ENCODE peak calls at places on chromosomes 3 and 15, in four cellular contexts. B, M, V and D are unnamed samples.

GRCh38 chr15:78044407-78045155 is 32.9 kb downstream of the TBC1D2B start:
- DNase-seq in B (peak; percentile 56), V (no peak), M (no peak), D (no peak)

GRCh38 chr3:28575100-28575747 is 226.6 kb upstream of the AZI2 start:
- DNase-seq in M (no peak), B (no peak), V (no peak), D (no peak)

GRCh38 chr3:182465301-182466185 is 327.8 kb upstream of the ATP11B start:
- DNase-seq in B (no peak), M (no peak), V (no peak), D (no peak)

GRCh38 chr3:36635731-36636130 is 128.6 kb downstream of the DCLK3 start:
- DNase-seq in M (no peak), B (no peak), V (peak; percentile 86), D (no peak)

GRCh38 chr3:143594217-143594616 is 254.1 kb downstream of the SLC9A9 start:
- DNase-seq in B (no peak), V (no peak), M (no peak), D (no peak)

GRCh38 chr3:30779686-30780287 is 114.7 kb downstream of the GADL1 start:
- DNase-seq in B (peak; percentile 35), V (peak; percentile 25), M (no peak), D (no peak)

GRCh38 chr15:81784751-81785150 is 261.1 kb downstream of the MEX3B start:
- DNase-seq in M (no peak), V (no peak), B (no peak), D (no peak)

GRCh38 chr15:78527325-78527724 is 12.9 kb upstream of the PSMA4 start:
- DNase-seq in M (no peak), B (no peak), V (no peak), D (no peak)

GRCh38 chr3:126358038-126358815 is 1.0 kb upstream of the KLF15 start:
- DNase-seq in V (no peak), M (peak; percentile 17), B (no peak), D (no peak)

GRCh38 chr3:178385280-178385952 is 150.8 kb upstream of the KCNMB2 start:
- DNase-seq in B (peak; percentile 30), M (no peak), V (peak; percentile 29), D (peak; percentile 32)

GRCh38 chr15:100340721-100341661 is 784 bp downstream of the ADAMTS17 start:
- DNase-seq in M (no peak), B (peak; percentile 35), V (no peak), D (no peak)

GRCh38 chr3:115245437-115245836 is 98.3 kb upstream of the ZBTB20 start:
- DNase-seq in B (no peak), V (peak; percentile 89), M (no peak), D (no peak)

GRCh38 chr3:160343132-160343531 is 55.9 kb downstream of the IFT80 start:
- DNase-seq in B (peak; percentile 10), M (no peak), V (peak; percentile 4), D (no peak)

GRCh38 chr3:111473550-111473949 is 68.4 kb upstream of the CD96 start:
- DNase-seq in B (no peak), M (no peak), V (no peak), D (no peak)

GRCh38 chr3:106458952-106459351 is 590.1 kb upstream of the CBLB start:
- DNase-seq in B (no peak), M (no peak), V (no peak), D (no peak)

GRCh38 chr3:10839167-10839566 is 23.1 kb downstream of the SLC6A11 start:
- DNase-seq in M (no peak), B (no peak), V (no peak), D (no peak)

GRCh38 chr15:57183614-57184344 is 192.5 kb upstream of the CGNL1 start:
- DNase-seq in V (no peak), M (no peak), B (no peak), D (no peak)

GRCh38 chr3:31978553-31978952 is 2.5 kb downstream of the OSBPL10 start:
- DNase-seq in M (no peak), V (peak; percentile 67), B (no peak), D (no peak)
- H3K4me1 ChIP-seq in M (peaks cover 23% of the 10 kb centered on the region), V (peaks cover 26% of the 10 kb centered on the region), B (peaks cover 22% of the 10 kb centered on the region), D (no peaks in the 10 kb centered on the region)

GRCh38 chr15:71782447-71783165 is 27.7 kb upstream of the NR2E3 start:
- DNase-seq in V (no peak), B (no peak), M (no peak), D (no peak)
- H3K4me3 ChIP-seq in V (no peak overlapping the region), B (no peak overlapping the region), M (no peak overlapping the region), D (no peak overlapping the region)

DNA sequence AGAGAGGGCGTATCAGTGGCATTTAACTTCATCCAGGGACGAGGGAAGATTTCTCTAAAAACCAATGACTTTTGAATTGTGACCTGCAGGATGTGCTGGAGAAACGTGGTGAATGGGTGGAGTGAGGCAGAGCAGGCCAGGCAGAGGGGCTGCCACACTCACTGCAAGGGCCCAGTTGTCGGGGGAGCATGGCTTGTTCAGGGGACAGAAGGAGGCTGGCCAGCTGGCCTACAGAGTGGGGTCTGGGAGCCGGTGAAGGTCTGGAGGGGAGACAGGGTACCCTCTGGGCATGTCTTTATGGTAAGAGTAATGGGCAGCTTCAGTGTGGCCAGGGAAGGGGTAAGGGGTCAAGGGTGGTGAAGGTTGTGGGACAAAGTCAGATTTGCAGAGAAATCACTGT is 225.2 kb upstream of the RGMA start:
- DNase-seq in V (no peak), M (no peak), B (no peak), D (no peak)
- H3K27ac ChIP-seq in V (no peak overlapping the region), M (no peak overlapping the region), B (no peak overlapping the region), D (no peak overlapping the region)

DNA sequence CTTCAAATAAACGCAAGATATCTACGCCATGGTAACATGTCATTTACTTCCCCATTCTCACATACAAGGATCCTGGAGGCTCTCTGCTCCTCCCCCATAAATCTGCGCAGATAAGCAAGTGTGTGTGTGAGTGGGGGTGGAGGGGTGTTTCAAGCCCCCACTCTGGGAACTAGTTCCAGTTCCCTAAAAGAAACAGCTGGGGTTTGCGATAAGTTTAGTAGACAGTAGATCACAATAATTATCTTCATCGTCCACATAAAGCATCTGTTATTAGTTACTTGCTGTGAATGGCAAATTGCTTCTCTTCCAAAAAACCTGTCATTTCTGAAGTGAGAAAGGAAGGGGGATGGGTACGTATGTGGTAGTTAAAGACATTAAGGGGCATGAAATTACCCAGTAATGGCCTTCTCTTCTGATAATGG is 79.8 kb downstream of the RBPMS2 start:
- DNase-seq in V (no peak), B (no peak), M (no peak), D (no peak)
- H3K4me1 ChIP-seq in V (peaks cover 31% of the 10 kb centered on the region), B (peaks cover 27% of the 10 kb centered on the region), M (peaks cover 99% of the 10 kb centered on the region), D (peaks cover 12% of the 10 kb centered on the region)

DNA sequence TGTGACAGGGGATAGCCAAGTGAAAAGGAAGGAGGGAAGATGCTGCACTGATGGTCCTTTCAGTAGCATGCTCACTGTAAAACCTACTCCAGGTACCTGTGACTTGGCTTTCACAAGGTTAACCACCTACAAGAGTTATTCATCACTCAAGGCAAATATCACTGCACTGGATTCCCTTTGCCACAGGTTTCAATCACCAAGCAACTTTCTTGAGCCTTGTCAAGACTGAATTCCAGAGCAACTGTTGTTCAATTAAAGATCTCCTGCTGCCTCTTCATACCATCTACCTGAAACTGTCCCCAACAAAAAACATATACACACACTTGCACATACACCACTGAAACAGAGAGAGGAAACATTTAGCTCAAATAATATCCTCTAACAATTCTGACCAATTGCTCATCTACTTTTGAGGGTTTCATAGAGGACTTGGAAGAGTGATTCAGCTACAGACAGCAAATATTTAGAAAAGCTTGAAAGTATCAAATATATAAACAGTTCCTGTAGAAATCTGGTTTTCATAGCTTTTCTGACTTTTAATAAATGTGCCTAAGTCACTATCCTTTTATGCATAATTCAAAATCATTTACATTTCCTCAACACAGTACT is 6.5 kb downstream of the IGF2BP2 start:
- DNase-seq in V (peak; percentile 46), B (no peak), M (no peak), D (no peak)
- H3K4me3 ChIP-seq in V (no peak overlapping the region), B (no peak overlapping the region), M (no peak overlapping the region), D (no peak overlapping the region)

DNA sequence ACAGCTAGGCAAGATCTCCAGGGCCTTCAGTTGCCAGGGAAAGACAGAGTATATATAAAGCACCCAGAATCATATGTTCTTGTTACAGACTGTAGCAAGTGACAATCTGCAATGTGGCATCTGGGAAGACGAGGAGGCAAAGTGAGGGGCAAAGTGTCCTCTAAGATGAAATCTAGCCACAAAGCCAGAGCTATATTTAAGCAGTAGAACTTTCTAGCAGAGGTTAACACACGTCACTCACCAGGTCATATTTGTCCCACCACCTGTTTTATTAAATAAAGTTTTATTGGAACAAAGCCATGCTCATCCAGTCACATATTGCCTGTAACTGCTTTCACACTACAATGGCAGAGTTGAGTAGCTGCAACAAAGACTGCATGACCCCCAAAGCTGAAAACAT is 51.5 kb downstream of the PDZRN3 start:
- DNase-seq in M (no peak), V (no peak), B (no peak), D (no peak)
- H3K27ac ChIP-seq in M (no peak overlapping the region), V (no peak overlapping the region), B (no peak overlapping the region), D (no peak overlapping the region)